ENCODE peak calls at places on chromosome 15, in eight cellular contexts. J is mesenteric fat pad, B is GM23338, Q is sciatic nerve, H is NCI-H146, E is chondrocyte, T is germinal center, X is NCI-H69. D is an unnamed sample.

GRCh38 chr15:52005748-52006701 is 13.0 kb upstream of the MAPK6 start:
- DNase-seq in J (no peak), B (no peak), Q (no peak), H (no peak), E (no peak), T (no peak), X (no peak), D (no peak)

GRCh38 chr15:78563092-78563491 is 2.2 kb upstream of the CHRNA5 start:
- DNase-seq in J (no peak), B (no peak), Q (no peak), H (no peak), E (no peak), T (no peak), X (no peak), D (no peak)

GRCh38 chr15:67406257-67406861 is 114.6 kb upstream of the C15orf61 start:
- DNase-seq in J (no peak), B (no peak), Q (no peak), H (no peak), E (no peak), T (no peak), X (peak), D (no peak)

GRCh38 chr15:39578851-39579486 is 1.9 kb upstream of the THBS1 start:
- DNase-seq in J (no peak), B (peak), Q (no peak), H (no peak), E (no peak), T (no peak), X (no peak), D (no peak)

GRCh38 chr15:89167267-89168176 is 53.9 kb downstream of the RLBP1 start:
- DNase-seq in J (no peak), B (no peak), Q (no peak), H (no peak), E (no peak), T (no peak), X (peak), D (no peak)

GRCh38 chr15:65646486-65646885 is 24.7 kb downstream of the SLC24A1 start:
- DNase-seq in J (no peak), B (no peak), Q (no peak), H (no peak), E (no peak), T (no peak), X (no peak), D (no peak)

GRCh38 chr15:99502182-99502581 is 63.6 kb upstream of the MEF2A start:
- DNase-seq in J (no peak), B (no peak), Q (no peak), H (no peak), E (no peak), T (peak), X (no peak), D (no peak)

GRCh38 chr15:70258369-70259029 is 160.8 kb upstream of the TLE3 start:
- DNase-seq in J (no peak), B (no peak), Q (no peak), H (no peak), E (peak), T (no peak), X (no peak), D (no peak)

GRCh38 chr15:63035253-63035652 is 7.3 kb upstream of the TPM1 start:
- DNase-seq in J (no peak), B (no peak), Q (no peak), H (no peak), E (no peak), T (no peak), X (no peak), D (no peak)

GRCh38 chr15:61216519-61216918 is 12.6 kb downstream of the RORA start:
- DNase-seq in J (no peak), B (peak), Q (no peak), H (peak), E (no peak), T (no peak), X (peak), D (no peak)

GRCh38 chr15:68419301-68420175 is 12.4 kb downstream of the ITGA11 start:
- DNase-seq in J (no peak), B (no peak), Q (no peak), H (no peak), E (no peak), T (no peak), X (no peak), D (no peak)

GRCh38 chr15:82918607-82919230 is 33.8 kb downstream of the HOMER2 start:
- DNase-seq in J (no peak), B (no peak), Q (no peak), H (no peak), E (no peak), T (no peak), X (no peak), D (no peak)

GRCh38 chr15:42845581-42845980 is 75.0 kb downstream of the TTBK2 start:
- DNase-seq in J (no peak), B (no peak), Q (no peak), H (no peak), E (no peak), T (no peak), X (no peak), D (no peak)

GRCh38 chr15:64152507-64153387 is 1.2 kb downstream of the SNX22 start:
- DNase-seq in J (peak), B (peak), Q (no peak), H (peak), E (no peak), T (peak), X (peak), D (no peak)

GRCh38 chr15:64851503-64851840 is 9.8 kb downstream of the PLEKHO2 start:
- DNase-seq in J (no peak), B (peak), Q (no peak), H (no peak), E (no peak), T (no peak), X (no peak), D (no peak)

GRCh38 chr15:71545223-71545760 is 265.1 kb upstream of the NR2E3 start:
- DNase-seq in J (no peak), B (no peak), Q (no peak), H (no peak), E (no peak), T (no peak), X (no peak), D (no peak)

GRCh38 chr15:31511707-31512310 is 185.2 kb downstream of the KLF13 start:
- DNase-seq in J (no peak), B (peak), Q (no peak), H (no peak), E (no peak), T (no peak), X (no peak), D (no peak)

GRCh38 chr15:48367483-48367882 is 36.3 kb downstream of the DUT start:
- DNase-seq in J (no peak), B (no peak), Q (no peak), H (no peak), E (no peak), T (no peak), X (no peak), D (no peak)

GRCh38 chr15:63507878-63508818 is 3.8 kb downstream of the USP3 start:
- DNase-seq in J (no peak), B (no peak), Q (no peak), H (no peak), E (no peak), T (no peak), X (no peak), D (no peak)

GRCh38 chr15:22954798-22955543 is 25.2 kb downstream of the CYFIP1 start:
- DNase-seq in J (no peak), B (no peak), Q (no peak), H (no peak), E (no peak), T (no peak), X (no peak), D (no peak)

GRCh38 chr15:59392299-59392698 is 19.6 kb upstream of the MYO1E start:
- DNase-seq in J (no peak), B (no peak), Q (no peak), H (no peak), E (no peak), T (no peak), X (no peak), D (no peak)

GRCh38 chr15:85941186-85941855 is 138.3 kb upstream of the AGBL1 start:
- DNase-seq in J (no peak), B (no peak), Q (no peak), H (no peak), E (no peak), T (no peak), X (no peak), D (no peak)